ENCODE peak calls at places on chromosomes 3 and 15, in five cellular contexts. E is H9, F is neuronal stem cell, Q is mesenchymal stem cell, L is H1. B is an unnamed sample.

GRCh38 chr3:140251678-140252077 is 316.7 kb downstream of the CLSTN2 start:
- DNase-seq in E (no peak), F (peak; percentile 33), Q (no peak), L (no peak), B (no peak)

GRCh38 chr15:64315136-64315661 is 40.8 kb downstream of the CSNK1G1 start:
- DNase-seq in E (no peak), F (peak; percentile 57), Q (no peak), L (no peak), B (no peak)

GRCh38 chr3:16494906-16495580 is 18.5 kb downstream of the RFTN1 start:
- DNase-seq in E (no peak), F (no peak), Q (peak; percentile 50), L (no peak), B (no peak)

GRCh38 chr3:136249593-136250225 is 431 bp upstream of the PCCB start:
- DNase-seq in E (no peak), F (no peak), Q (no peak), L (no peak), B (no peak)

GRCh38 chr3:142279965-142280590 is 54.7 kb upstream of the GK5 start:
- DNase-seq in E (peak; percentile 56), F (peak; percentile 56), Q (peak; percentile 79), L (peak; percentile 15), B (peak; percentile 87)

GRCh38 chr3:16514799-16515353 is 1.4 kb upstream of the RFTN1 start:
- DNase-seq in E (no peak), F (no peak), Q (no peak), L (no peak), B (no peak)

GRCh38 chr3:27487383-27487782 is 3.2 kb upstream of the SLC4A7 start:
- DNase-seq in E (no peak), F (no peak), Q (no peak), L (no peak), B (no peak)

GRCh38 chr15:66748320-66748779 is 46.3 kb downstream of the SMAD6 start:
- DNase-seq in E (no peak), F (no peak), Q (peak; percentile 67), L (peak; percentile 46), B (no peak)

GRCh38 chr3:71537211-71537611 is 46.3 kb downstream of the FOXP1 start:
- DNase-seq in E (no peak), F (peak; percentile 21), Q (peak; percentile 97), L (no peak), B (peak; percentile 78)

GRCh38 chr3:54262541-54262940 is 140.2 kb downstream of the CACNA2D3 start:
- DNase-seq in E (no peak), F (no peak), Q (no peak), L (no peak), B (no peak)

GRCh38 chr15:66851226-66852063 is 149.4 kb downstream of the SMAD6 start:
- DNase-seq in E (peak; percentile 86), F (peak; percentile 77), Q (peak; percentile 86), L (peak; percentile 54), B (peak; percentile 77)

GRCh38 chr3:90015688-90016356 is 908.4 kb downstream of the EPHA3 start:
- DNase-seq in E (no peak), F (no peak), Q (peak; percentile 82), L (no peak), B (peak; percentile 1)

GRCh38 chr3:11570789-11571495 is 72.8 kb downstream of the VGLL4 start:
- DNase-seq in E (no peak), F (no peak), Q (no peak), L (no peak), B (no peak)

GRCh38 chr15:58213587-58214360 is 75.6 kb downstream of the AQP9 start:
- DNase-seq in E (no peak), F (no peak), Q (no peak), L (no peak), B (no peak)

GRCh38 chr3:112378989-112379692 is 46.2 kb downstream of the CD200 start:
- DNase-seq in E (no peak), F (no peak), Q (peak; percentile 82), L (no peak), B (peak; percentile 98)

GRCh38 chr15:79505956-79506355 is 73.8 kb downstream of the MINAR1 start:
- DNase-seq in E (no peak), F (no peak), Q (no peak), L (no peak), B (no peak)

GRCh38 chr3:67610458-67610857 is 44.0 kb downstream of the SUCLG2 start:
- DNase-seq in E (no peak), F (no peak), Q (peak; percentile 89), L (no peak), B (no peak)

GRCh38 chr3:170726976-170727661 is 141.2 kb upstream of the SLC7A14 start:
- DNase-seq in E (no peak), F (no peak), Q (peak; percentile 92), L (no peak), B (peak; percentile 65)

GRCh38 chr3:34793066-34793465 is 846.3 kb upstream of the ARPP21 start:
- DNase-seq in E (no peak), F (no peak), Q (no peak), L (no peak), B (no peak)

GRCh38 chr3:143249014-143249413 is 129.4 kb downstream of the CHST2 start:
- DNase-seq in E (no peak), F (no peak), Q (no peak), L (no peak), B (no peak)

GRCh38 chr15:66237513-66238235 is 15.9 kb downstream of the MEGF11 start:
- DNase-seq in E (no peak), F (no peak), Q (no peak), L (no peak), B (no peak)

GRCh38 chr3:113890256-113890900 is 51.8 kb downstream of the GRAMD1C start:
- DNase-seq in E (peak; percentile 64), F (no peak), Q (no peak), L (no peak), B (no peak)

DNA sequence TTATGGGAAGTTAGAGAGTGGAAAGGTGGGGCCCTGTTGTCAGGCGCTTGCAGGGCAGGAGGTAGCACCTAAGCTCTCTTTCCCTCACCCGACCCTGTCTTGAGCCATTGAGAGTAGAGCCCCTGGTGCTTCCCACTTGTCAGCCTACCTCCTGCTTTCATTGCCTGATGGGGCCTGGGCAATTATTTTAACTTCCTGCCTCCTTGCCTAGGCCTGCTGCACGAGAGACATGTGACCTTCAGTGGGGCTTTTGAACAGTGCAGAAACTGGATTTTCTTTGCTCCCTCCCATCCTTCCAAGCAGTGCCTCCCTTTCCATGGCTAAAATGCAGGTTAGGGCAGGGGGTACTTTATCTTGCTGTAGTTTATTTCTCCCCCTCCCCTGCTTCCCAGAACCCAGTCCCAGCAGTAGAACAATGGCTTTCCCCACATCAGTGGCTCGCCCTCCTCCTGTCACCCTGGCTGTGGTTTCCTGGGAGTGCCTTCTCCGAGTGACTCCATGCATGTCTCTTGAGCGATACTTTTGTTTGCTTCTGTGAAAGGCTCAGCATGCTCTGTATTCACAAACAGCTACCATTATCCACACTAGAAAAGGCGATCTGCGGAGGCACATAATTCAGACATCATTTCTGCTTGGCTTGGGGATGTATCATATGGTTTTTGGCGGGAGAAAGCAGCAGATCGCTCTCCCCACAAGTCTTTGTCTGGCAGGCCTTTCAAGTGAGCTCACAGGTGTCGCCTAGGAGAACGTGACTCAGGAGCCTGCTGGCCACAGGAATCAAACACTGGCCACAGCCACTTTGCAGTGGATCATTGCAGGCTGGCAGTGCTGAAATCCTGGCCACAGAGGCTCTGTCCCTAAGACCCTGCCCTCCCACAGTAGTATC is 24.1 kb downstream of the PDIA5 start:
- DNase-seq in E (no peak), F (peak; percentile 39), Q (no peak), L (no peak), B (no peak)
- H2BK12ac ChIP-seq in E (no peak overlapping the region), F (peak overlapping the region; percentile 1), Q (no peak overlapping the region), L (no peak overlapping the region), B (no peak overlapping the region)

GRCh38 chr3:152384412-152384811 is 115.7 kb downstream of the MBNL1 start:
- DNase-seq in E (no peak), F (no peak), Q (no peak), L (no peak), B (no peak)
- H2BK12ac ChIP-seq in E (no peak overlapping the region), F (no peak overlapping the region), Q (no peak overlapping the region), L (no peak overlapping the region), B (no peak overlapping the region)

GRCh38 chr15:60154764-60155163 is 150.7 kb downstream of the FOXB1 start:
- DNase-seq in E (no peak), F (no peak), Q (no peak), L (no peak), B (no peak)
- H2BK12ac ChIP-seq in E (no peak overlapping the region), F (no peak overlapping the region), Q (no peak overlapping the region), L (no peak overlapping the region), B (no peak overlapping the region)

GRCh38 chr15:61084944-61085367 is 144.1 kb downstream of the RORA start:
- DNase-seq in E (peak; percentile 33), F (peak; percentile 24), Q (no peak), L (no peak), B (no peak)
- H2BK12ac ChIP-seq in E (no peak overlapping the region), F (no peak overlapping the region), Q (no peak overlapping the region), L (no peak overlapping the region), B (no peak overlapping the region)

GRCh38 chr15:39926526-39926925 is 6.5 kb upstream of the GPR176 start:
- DNase-seq in E (no peak), F (no peak), Q (no peak), L (no peak), B (no peak)
- H2BK12ac ChIP-seq in E (no peak overlapping the region), F (no peak overlapping the region), Q (peak overlapping the region; percentile 31), L (no peak overlapping the region), B (peak overlapping the region; percentile 49)

GRCh38 chr3:97830627-97831026 is 8.8 kb downstream of the CRYBG3 start:
- DNase-seq in E (no peak), F (no peak), Q (no peak), L (no peak), B (no peak)
- H2BK12ac ChIP-seq in E (no peak overlapping the region), F (no peak overlapping the region), Q (no peak overlapping the region), L (no peak overlapping the region), B (no peak overlapping the region)

GRCh38 chr3:52871761-52872160 is 25.6 kb downstream of the STIMATE start:
- DNase-seq in E (no peak), F (no peak), Q (no peak), L (no peak), B (no peak)
- H2BK12ac ChIP-seq in E (no peak overlapping the region), F (no peak overlapping the region), Q (no peak overlapping the region), L (no peak overlapping the region), B (no peak overlapping the region)

DNA sequence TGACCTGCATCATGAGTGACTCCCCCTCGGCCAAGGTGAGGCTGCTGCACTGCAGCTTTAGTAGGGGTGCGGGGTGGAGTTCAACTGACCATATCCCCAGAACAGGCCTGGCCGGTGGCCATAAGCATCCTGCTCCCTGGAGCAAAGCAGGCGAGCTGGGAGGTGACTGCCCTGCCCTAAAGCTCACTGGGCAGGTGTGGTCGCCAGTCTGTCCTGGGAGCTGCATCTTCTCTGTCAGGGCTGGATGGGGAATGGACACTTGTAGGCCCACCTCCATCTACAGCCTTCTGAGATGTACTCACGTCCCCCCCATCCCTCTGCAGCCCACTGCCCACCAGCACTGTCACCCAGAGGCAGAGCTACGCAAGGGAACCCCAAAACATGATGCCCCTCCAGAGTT is 14.5 kb downstream of the NBEAL2 start:
- DNase-seq in E (no peak), F (no peak), Q (no peak), L (no peak), B (no peak)
- H2BK12ac ChIP-seq in E (no peak overlapping the region), F (no peak overlapping the region), Q (no peak overlapping the region), L (no peak overlapping the region), B (no peak overlapping the region)

DNA sequence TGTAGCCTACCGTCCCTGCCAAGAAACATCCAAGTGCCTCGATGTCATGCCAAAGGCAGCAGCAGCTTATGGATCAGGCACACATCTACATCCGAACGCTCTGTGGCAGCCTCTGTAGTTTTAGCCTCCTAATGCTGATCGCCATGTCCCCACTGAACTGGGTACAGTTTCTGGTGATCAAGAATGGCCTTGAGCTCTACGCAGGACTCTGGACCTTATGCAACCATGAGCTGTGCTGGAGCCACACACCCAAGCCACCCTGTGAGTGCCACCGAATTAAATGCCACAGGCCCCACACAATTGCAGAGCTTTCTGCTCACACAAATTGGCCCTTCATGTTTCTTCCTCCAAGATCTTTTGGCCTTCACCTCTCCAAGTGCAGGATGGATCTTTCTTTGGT is 543 bp downstream of the TMEM202 start:
- DNase-seq in E (no peak), F (no peak), Q (no peak), L (no peak), B (no peak)
- H2BK12ac ChIP-seq in E (no peak overlapping the region), F (no peak overlapping the region), Q (no peak overlapping the region), L (no peak overlapping the region), B (no peak overlapping the region)